ENCODE peak calls at places on chromosomes 12 and 14, in nine cellular contexts. W is fibroblast of pulmonary artery, J is stomach, V is transverse colon, F is GM12865, I is WERI-Rb-1, R is RWPE1, O is Caco-2, Y is ovary. A is an unnamed sample.

GRCh38 chr14:71764701-71765347 is 167.4 kb upstream of the RGS6 start:
- DNase-seq in V (no peak), J (no peak), Y (no peak), W (no peak), I (peak; percentile 89), R (no peak), O (no peak), F (no peak), A (peak; percentile 22)

GRCh38 chr12:17204289-17205054 is 598.5 kb upstream of the LMO3 start:
- DNase-seq in R (no peak), F (no peak), V (no peak), Y (no peak), I (no peak), O (no peak), J (no peak), W (no peak), A (no peak)

GRCh38 chr12:50662121-50662480 is 101.8 kb upstream of the ATF1 start:
- DNase-seq in O (no peak), W (peak; percentile 42), V (no peak), R (no peak), J (no peak), Y (no peak), I (no peak), F (no peak), A (no peak)

GRCh38 chr14:38716871-38717270 is 386.2 kb downstream of the SEC23A start:
- DNase-seq in R (no peak), I (no peak), Y (no peak), F (no peak), J (no peak), W (no peak), V (no peak), O (no peak), A (no peak)

GRCh38 chr12:82855872-82856271 is 169.2 kb downstream of the TMTC2 start:
- DNase-seq in Y (no peak), V (no peak), F (no peak), O (no peak), I (no peak), J (no peak), W (no peak), R (no peak), A (no peak)

GRCh38 chr12:21828779-21829178 is 54.3 kb upstream of the KCNJ8 start:
- DNase-seq in I (no peak), W (peak; percentile 6), J (peak; percentile 28), F (no peak), O (no peak), R (no peak), V (peak; percentile 10), Y (peak; percentile 31), A (peak; percentile 68)

GRCh38 chr14:89015016-89015415 is 190.6 kb downstream of the TTC8 start:
- DNase-seq in J (no peak), W (peak; percentile 30), O (no peak), F (no peak), Y (no peak), R (no peak), V (no peak), I (no peak), A (no peak)

GRCh38 chr12:25723286-25723685 is 170.2 kb upstream of the LMNTD1 start:
- DNase-seq in O (no peak), R (no peak), J (no peak), W (peak; percentile 65), Y (no peak), I (no peak), V (no peak), F (no peak), A (peak; percentile 40)

GRCh38 chr14:104419865-104420458 is 159.6 kb upstream of the C14orf180 start:
- DNase-seq in Y (no peak), V (no peak), F (peak; percentile 37), I (no peak), J (no peak), O (no peak), W (no peak), R (no peak), A (no peak)

GRCh38 chr12:72433298-72433697 is 161.1 kb downstream of the TRHDE start:
- DNase-seq in I (no peak), Y (no peak), V (peak; percentile 26), J (no peak), R (no peak), W (no peak), F (no peak), O (no peak), A (no peak)

GRCh38 chr12:26576266-26576665 is 256.7 kb downstream of the ITPR2 start:
- DNase-seq in I (no peak), V (no peak), O (no peak), Y (no peak), F (no peak), R (no peak), J (no peak), W (no peak), A (no peak)

GRCh38 chr12:75587340-75588106 is 76.1 kb upstream of the KRR1 start:
- DNase-seq in Y (no peak), O (no peak), J (no peak), I (no peak), R (no peak), W (peak; percentile 15), F (no peak), V (no peak), A (no peak)

GRCh38 chr14:98897605-98898309 is 374.2 kb downstream of the BCL11B start:
- DNase-seq in W (no peak), V (no peak), R (no peak), O (no peak), J (no peak), Y (no peak), I (no peak), F (no peak), A (no peak)

GRCh38 chr12:62653740-62654139 is 187.1 kb downstream of the MON2 start:
- DNase-seq in W (no peak), I (no peak), O (no peak), Y (no peak), R (no peak), V (no peak), F (no peak), J (no peak), A (no peak)

GRCh38 chr12:50452795-50453194 is 52.0 kb upstream of the DIP2B start:
- DNase-seq in O (no peak), J (no peak), W (no peak), I (no peak), V (no peak), Y (no peak), F (no peak), R (no peak), A (no peak)

GRCh38 chr12:84507914-84508313 is 404.7 kb downstream of the SLC6A15 start:
- DNase-seq in Y (no peak), F (no peak), I (no peak), V (no peak), R (no peak), W (no peak), J (no peak), O (no peak), A (peak; percentile 61)

GRCh38 chr12:61385771-61386170 is 874.4 kb upstream of the USP15 start:
- DNase-seq in O (no peak), V (no peak), R (peak; percentile 8), I (no peak), F (no peak), J (no peak), Y (no peak), W (no peak), A (no peak)
- TF ChIP-seq CTCF in O (no peak), V (no peak), R (no peak), I (no peak), F (no peak), J (no peak), Y (no peak), W (no peak), A (no peak)

DNA sequence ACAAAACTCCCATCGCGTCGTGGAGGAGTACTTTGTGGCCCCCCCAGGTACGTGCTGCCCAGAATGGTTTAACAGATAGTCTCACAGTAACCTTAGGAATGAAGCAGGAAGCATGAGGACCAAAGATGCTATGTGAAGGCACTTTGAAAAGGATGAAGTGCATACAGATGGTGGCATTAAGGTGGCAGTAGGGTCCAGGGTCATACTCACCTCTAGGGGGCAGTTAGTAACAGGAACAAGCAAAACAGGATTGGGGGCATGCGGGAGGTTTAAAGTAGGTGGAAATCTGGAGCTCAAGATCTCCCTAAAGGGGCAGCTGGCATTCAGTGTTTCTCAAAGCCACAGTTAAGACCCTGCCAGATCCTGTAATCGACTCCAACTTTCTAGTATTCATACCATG is 10.9 kb downstream of the GATC start:
- DNase-seq in Y (no peak), O (no peak), F (peak; percentile 45), J (no peak), W (peak; percentile 20), R (no peak), I (no peak), V (no peak), A (no peak)
- TF ChIP-seq CTCF in Y (no peak), O (peak; percentile 48), F (peak; percentile 38), J (no peak), W (peak; percentile 37), R (peak; percentile 16), I (peak; percentile 60), V (no peak), A (peak; percentile 39)

DNA sequence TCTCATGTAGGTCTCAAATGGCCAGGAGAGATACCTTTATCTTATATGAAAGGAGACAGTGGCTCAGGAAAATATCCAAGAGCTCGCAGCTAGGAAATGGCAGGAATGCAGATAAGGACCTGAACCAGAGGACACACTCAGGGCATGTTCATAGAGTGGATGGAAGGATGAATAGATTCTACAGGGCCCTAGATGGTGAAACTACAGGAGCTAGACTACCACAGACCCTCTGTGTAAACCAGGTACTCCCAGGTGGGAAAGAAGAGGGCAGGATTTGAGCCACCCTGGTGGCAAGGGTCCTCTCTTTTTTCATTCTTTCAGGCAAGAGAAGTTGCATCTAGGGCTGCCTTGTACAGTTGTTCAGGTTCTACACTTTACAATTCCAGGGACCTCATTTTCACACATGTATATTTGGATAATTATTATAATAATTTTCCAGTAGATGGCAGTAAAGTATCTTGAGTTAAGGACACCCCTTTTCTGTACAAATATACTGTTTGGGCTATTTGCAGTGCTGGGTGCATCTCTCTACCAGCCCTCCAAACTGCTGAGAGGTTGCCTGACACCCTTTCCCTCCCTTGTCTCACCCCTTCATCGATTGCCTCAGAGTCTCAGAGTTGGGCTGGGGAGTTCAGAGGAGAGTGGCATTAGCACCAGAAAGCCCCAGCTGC is 10.5 kb upstream of the ZDHHC22 start:
- DNase-seq in F (peak; percentile 18), Y (no peak), V (no peak), J (no peak), I (no peak), W (peak; percentile 49), O (no peak), R (peak; percentile 57), A (peak; percentile 34)
- TF ChIP-seq CTCF in F (no peak), Y (no peak), V (peak; percentile 22), J (no peak), I (no peak), W (peak; percentile 14), O (no peak), R (peak; percentile 8), A (peak; percentile 35)

DNA sequence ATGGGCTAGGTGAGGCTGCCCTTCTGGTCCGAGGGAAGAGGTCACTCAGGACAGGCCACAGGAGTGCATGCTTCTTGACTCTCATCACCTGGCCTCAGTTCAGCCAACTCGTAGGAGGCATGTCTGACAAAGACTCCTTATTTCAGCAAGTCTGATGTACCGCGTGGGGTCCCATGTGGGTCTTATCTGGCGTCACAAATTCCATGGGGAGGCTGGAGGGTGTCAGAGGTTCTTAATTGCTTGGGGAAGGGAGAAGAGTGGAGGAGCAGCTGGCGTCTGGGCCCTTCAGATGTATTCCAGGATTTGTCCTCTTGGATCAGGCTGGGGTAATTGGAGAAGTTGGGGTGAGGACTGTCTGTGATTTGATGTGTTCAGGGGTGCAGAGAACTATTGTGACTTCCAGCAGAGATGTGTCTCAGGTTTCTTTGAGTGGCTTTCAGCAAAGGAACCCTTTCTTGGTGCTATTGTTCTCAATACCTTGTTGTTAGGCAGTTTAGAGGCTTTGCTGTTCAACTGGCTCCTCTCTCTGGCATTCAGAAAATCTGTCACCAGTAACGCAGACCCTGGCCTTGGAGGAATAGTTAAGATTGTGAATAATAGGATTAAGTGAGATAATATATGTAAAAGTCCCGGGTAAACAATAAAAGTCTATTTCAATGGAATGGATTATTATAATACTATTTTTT is 60.1 kb downstream of the SUSD6 start:
- DNase-seq in R (no peak), F (no peak), I (peak; percentile 29), J (no peak), V (no peak), Y (no peak), W (no peak), O (no peak), A (no peak)
- TF ChIP-seq CTCF in R (no peak), F (no peak), I (no peak), J (no peak), V (no peak), Y (no peak), W (no peak), O (no peak), A (no peak)